ENCODE peak calls at places on chromosomes 16 and 17, in nine cellular contexts. M is coronary artery; V is activated naive CD8-positive, alpha-beta T cell treated with anti-CD3 and anti-CD28 coated beads, Interleukin-2, amount 10 ng/mL, durations not matched to agents 7 days and 5 days; W is left cardiac atrium; N is activated CD4-positive, alpha-beta T cell treated with anti-CD3 and anti-CD28 coated beads, Interleukin-2, amount 50 U/mL, for 1 hour; E is WTC11; Z is BE2C; K is hepatic stellate cell; J is activated T-helper 1 cell treated with anti-CD3 and anti-CD28 coated beads, Interleukin-2, amount 50 U/mL, for 16 hours. B is an unnamed sample.

GRCh38 chr17:17118399-17118798 is 76.1 kb downstream of the MPRIP start:
- DNase-seq in M (no peak), V (no peak), W (no peak), N (no peak), E (no peak), Z (no peak), K (no peak), J (no peak), B (no peak)

GRCh38 chr16:88528902-88529318 is 41.3 kb upstream of the ZC3H18 start:
- DNase-seq in M (no peak), V (no peak), W (no peak), N (no peak), E (no peak), Z (peak), K (no peak), J (no peak), B (no peak)

GRCh38 chr17:41559548-41559947 is 12.3 kb downstream of the KRT9 start:
- DNase-seq in M (no peak), V (no peak), W (no peak), N (no peak), E (no peak), Z (no peak), K (no peak), J (no peak), B (no peak)

GRCh38 chr17:40345161-40346034 is 19.1 kb downstream of the GJD3 start:
- DNase-seq in M (no peak), V (no peak), W (peak), N (peak), E (peak), Z (peak), K (peak), J (no peak), B (no peak)

GRCh38 chr16:81581107-81581506 is 136.5 kb downstream of the CMIP start:
- DNase-seq in M (no peak), V (no peak), W (no peak), N (no peak), E (no peak), Z (no peak), K (no peak), J (no peak), B (no peak)

GRCh38 chr17:65567566-65567965 is 6.1 kb upstream of the AXIN2 start:
- DNase-seq in M (no peak), V (no peak), W (no peak), N (no peak), E (no peak), Z (no peak), K (no peak), J (no peak), B (no peak)

GRCh38 chr16:2511128-2511785 is 2.5 kb upstream of the ATP6V0C start:
- DNase-seq in M (no peak), V (no peak), W (peak), N (no peak), E (peak), Z (no peak), K (peak), J (no peak), B (no peak)

GRCh38 chr17:12230411-12230810 is 209.7 kb downstream of the MAP2K4 start:
- DNase-seq in M (no peak), V (no peak), W (no peak), N (no peak), E (no peak), Z (no peak), K (peak), J (no peak), B (no peak)

GRCh38 chr17:35390663-35391062 is 17.2 kb upstream of the SLFN11 start:
- DNase-seq in M (no peak), V (no peak), W (no peak), N (no peak), E (no peak), Z (no peak), K (no peak), J (no peak), B (no peak)

GRCh38 chr17:27811961-27812360 is 11.6 kb upstream of the NOS2 start:
- DNase-seq in M (no peak), V (no peak), W (no peak), N (no peak), E (no peak), Z (no peak), K (no peak), J (no peak), B (no peak)

GRCh38 chr16:66193543-66194229 is 172.8 kb upstream of the CDH5 start:
- DNase-seq in M (no peak), V (no peak), W (no peak), N (no peak), E (no peak), Z (no peak), K (no peak), J (no peak), B (no peak)

GRCh38 chr17:40072481-40073346 is 9.9 kb downstream of the THRA start:
- DNase-seq in M (peak), V (no peak), W (no peak), N (no peak), E (no peak), Z (peak), K (no peak), J (no peak), B (no peak)